ENCODE peak calls at places on chromosomes 11 and 22, in four cellular contexts. H is NCI-H460, V is NCI-H446, Y is T follicular helper cell. G is an unnamed sample.

GRCh38 chr11:120054753-120055045 is 83.2 kb downstream of the TRIM29 start:
- DNase-seq in H (no peak), V (no peak), Y (no peak), G (no peak)

GRCh38 chr11:364991-365390 is 4.3 kb upstream of the B4GALNT4 start:
- DNase-seq in H (no peak), V (no peak), Y (no peak), G (no peak)

GRCh38 chr22:46203590-46203980 is 46.5 kb downstream of the CDPF1 start:
- DNase-seq in H (no peak), V (no peak), Y (no peak), G (no peak)

GRCh38 chr11:111936045-111936400 is 1.1 kb upstream of the DIXDC1 start:
- DNase-seq in H (no peak), V (no peak), Y (no peak), G (no peak)

GRCh38 chr22:22720201-22720723 is 75.8 kb downstream of the GGTLC2 start:
- DNase-seq in H (peak), V (peak), Y (no peak), G (no peak)

GRCh38 chr11:14237333-14237988 is 121.5 kb downstream of the RRAS2 start:
- DNase-seq in H (no peak), V (no peak), Y (no peak), G (no peak)

GRCh38 chr11:46339816-46340215 is 7.4 kb upstream of the DGKZ start:
- DNase-seq in H (no peak), V (no peak), Y (no peak), G (no peak)

GRCh38 chr11:77316733-77317342 is 15.4 kb upstream of the GDPD4 start:
- DNase-seq in H (no peak), V (no peak), Y (no peak), G (no peak)

GRCh38 chr11:120021978-120022377 is 115.9 kb downstream of the TRIM29 start:
- DNase-seq in H (no peak), V (no peak), Y (no peak), G (no peak)

GRCh38 chr11:28708075-28708474 is 599.9 kb downstream of the METTL15 start:
- DNase-seq in H (no peak), V (no peak), Y (no peak), G (no peak)

GRCh38 chr22:20524004-20524481 is 16.6 kb downstream of the MED15 start:
- DNase-seq in H (no peak), V (no peak), Y (no peak), G (no peak)

GRCh38 chr11:119701591-119702260 is 27.3 kb downstream of the NECTIN1 start:
- DNase-seq in H (no peak), V (no peak), Y (no peak), G (no peak)

GRCh38 chr11:305834-306211 is 1.8 kb upstream of the IFITM2 start:
- DNase-seq in H (no peak), V (no peak), Y (no peak), G (no peak)

GRCh38 chr22:26892401-26893033 is 235.1 kb downstream of the MIAT start:
- DNase-seq in H (no peak), V (peak), Y (no peak), G (peak)

GRCh38 chr11:102306048-102306575 is 11.2 kb upstream of the BIRC3 start:
- DNase-seq in H (no peak), V (no peak), Y (no peak), G (no peak)

GRCh38 chr22:50700387-50701075 is 27.9 kb downstream of the SHANK3 start:
- DNase-seq in H (no peak), V (no peak), Y (no peak), G (no peak)

GRCh38 chr11:126339866-126340434 is 15.5 kb upstream of the ST3GAL4 start:
- DNase-seq in H (no peak), V (no peak), Y (no peak), G (no peak)

GRCh38 chr11:69892237-69892985 is 73.2 kb upstream of the FGF3 start:
- DNase-seq in H (no peak), V (no peak), Y (no peak), G (no peak)

GRCh38 chr22:23047265-23047664 is 23.1 kb upstream of the GNAZ start:
- DNase-seq in H (no peak), V (no peak), Y (no peak), G (no peak)

GRCh38 chr11:96054870-96055705 is 131.2 kb upstream of the MTMR2 start:
- DNase-seq in H (peak), V (peak), Y (no peak), G (peak)

GRCh38 chr11:75388386-75389275 is 10.7 kb upstream of the RPS3 start:
- DNase-seq in H (peak), V (peak), Y (peak), G (peak)

GRCh38 chr22:38427940-38428339 is 27.1 kb downstream of the KCNJ4 start:
- DNase-seq in H (no peak), V (no peak), Y (no peak), G (no peak)

GRCh38 chr11:121418625-121419114 is 33.4 kb upstream of the SORL1 start:
- DNase-seq in H (no peak), V (peak), Y (peak), G (no peak)

GRCh38 chr22:39306456-39307361 is 12.7 kb downstream of the RPL3 start:
- DNase-seq in H (no peak), V (peak), Y (peak), G (no peak)

GRCh38 chr22:17198188-17199130 is 20.8 kb downstream of the ADA2 start:
- DNase-seq in H (no peak), V (no peak), Y (no peak), G (no peak)

GRCh38 chr11:133157180-133157579 is 375.1 kb downstream of the OPCML start:
- DNase-seq in H (no peak), V (no peak), Y (no peak), G (no peak)

GRCh38 chr11:114040706-114041211 is 18.8 kb upstream of the ZBTB16 start:
- DNase-seq in H (no peak), V (no peak), Y (no peak), G (peak)

GRCh38 chr22:27422442-27422841 is 379.1 kb downstream of the MN1 start:
- DNase-seq in H (no peak), V (no peak), Y (no peak), G (no peak)

GRCh38 chr11:30488304-30488998 is 97.7 kb downstream of the MPPED2 start:
- DNase-seq in H (peak), V (peak), Y (no peak), G (no peak)

GRCh38 chr22:46057762-46058420 is 80.9 kb upstream of the WNT7B start:
- DNase-seq in H (peak), V (no peak), Y (no peak), G (no peak)

GRCh38 chr11:62842171-62842717 is 2.9 kb upstream of the WDR74 start:
- DNase-seq in H (no peak), V (no peak), Y (no peak), G (no peak)